ENCODE peak calls at places on chromosome 15, in four cellular contexts. One of them, this sample, is unnamed.

GRCh38 chr15:50059203-50059772 is 59.7 kb downstream of the ATP8B4 start:
- DNase-seq in stomach: no peak
- DNase-seq in CD4-positive, CD25-positive, alpha-beta regulatory T cell: no peak
- DNase-seq in activated CD4-positive, alpha-beta memory T cell treated with anti-CD3 and anti-CD28 coated beads, Interleukin-2, amount 10 ng/mL, durations not matched to agents 7 days and 5 days: no peak
- DNase-seq in this sample: no peak

GRCh38 chr15:45120081-45120972 is 6.2 kb downstream of the DUOXA2 start:
- DNase-seq in stomach: no peak
- DNase-seq in CD4-positive, CD25-positive, alpha-beta regulatory T cell: no peak
- DNase-seq in activated CD4-positive, alpha-beta memory T cell treated with anti-CD3 and anti-CD28 coated beads, Interleukin-2, amount 10 ng/mL, durations not matched to agents 7 days and 5 days: no peak
- DNase-seq in this sample: no peak

GRCh38 chr15:73887481-73887880 is 14.1 kb downstream of the TBC1D21 start:
- DNase-seq in stomach: no peak
- DNase-seq in CD4-positive, CD25-positive, alpha-beta regulatory T cell: no peak
- DNase-seq in activated CD4-positive, alpha-beta memory T cell treated with anti-CD3 and anti-CD28 coated beads, Interleukin-2, amount 10 ng/mL, durations not matched to agents 7 days and 5 days: no peak
- DNase-seq in this sample: no peak

GRCh38 chr15:64934023-64934422 is 22.3 kb downstream of the ANKDD1A start:
- DNase-seq in stomach: no peak
- DNase-seq in CD4-positive, CD25-positive, alpha-beta regulatory T cell: no peak
- DNase-seq in activated CD4-positive, alpha-beta memory T cell treated with anti-CD3 and anti-CD28 coated beads, Interleukin-2, amount 10 ng/mL, durations not matched to agents 7 days and 5 days: no peak
- DNase-seq in this sample: no peak

GRCh38 chr15:96360581-96361308 is 30.2 kb downstream of the NR2F2 start:
- DNase-seq in stomach: peak; percentile 49
- DNase-seq in CD4-positive, CD25-positive, alpha-beta regulatory T cell: no peak
- DNase-seq in activated CD4-positive, alpha-beta memory T cell treated with anti-CD3 and anti-CD28 coated beads, Interleukin-2, amount 10 ng/mL, durations not matched to agents 7 days and 5 days: no peak
- DNase-seq in this sample: no peak

GRCh38 chr15:29750754-29751153 is 71.5 kb downstream of the TJP1 start:
- DNase-seq in stomach: no peak
- DNase-seq in CD4-positive, CD25-positive, alpha-beta regulatory T cell: no peak
- DNase-seq in activated CD4-positive, alpha-beta memory T cell treated with anti-CD3 and anti-CD28 coated beads, Interleukin-2, amount 10 ng/mL, durations not matched to agents 7 days and 5 days: no peak
- DNase-seq in this sample: no peak

GRCh38 chr15:29674661-29675533 is 147.4 kb downstream of the TJP1 start:
- DNase-seq in stomach: peak; percentile 85
- DNase-seq in CD4-positive, CD25-positive, alpha-beta regulatory T cell: no peak
- DNase-seq in activated CD4-positive, alpha-beta memory T cell treated with anti-CD3 and anti-CD28 coated beads, Interleukin-2, amount 10 ng/mL, durations not matched to agents 7 days and 5 days: no peak
- DNase-seq in this sample: peak; percentile 96

GRCh38 chr15:70098461-70099166 is 897 bp upstream of the TLE3 start:
- DNase-seq in stomach: peak; percentile 67
- DNase-seq in CD4-positive, CD25-positive, alpha-beta regulatory T cell: peak; percentile 36
- DNase-seq in activated CD4-positive, alpha-beta memory T cell treated with anti-CD3 and anti-CD28 coated beads, Interleukin-2, amount 10 ng/mL, durations not matched to agents 7 days and 5 days: peak; percentile 36
- DNase-seq in this sample: peak; percentile 54

GRCh38 chr15:31869640-31870335 is 160.5 kb upstream of the CHRNA7 start:
- DNase-seq in stomach: no peak
- DNase-seq in CD4-positive, CD25-positive, alpha-beta regulatory T cell: no peak
- DNase-seq in activated CD4-positive, alpha-beta memory T cell treated with anti-CD3 and anti-CD28 coated beads, Interleukin-2, amount 10 ng/mL, durations not matched to agents 7 days and 5 days: no peak
- DNase-seq in this sample: no peak

GRCh38 chr15:47965297-47965696 is 155.5 kb upstream of the SLC24A5 start:
- DNase-seq in stomach: no peak
- DNase-seq in CD4-positive, CD25-positive, alpha-beta regulatory T cell: no peak
- DNase-seq in activated CD4-positive, alpha-beta memory T cell treated with anti-CD3 and anti-CD28 coated beads, Interleukin-2, amount 10 ng/mL, durations not matched to agents 7 days and 5 days: no peak
- DNase-seq in this sample: no peak

GRCh38 chr15:66842710-66843441 is 140.8 kb downstream of the SMAD6 start:
- DNase-seq in stomach: peak; percentile 75
- DNase-seq in CD4-positive, CD25-positive, alpha-beta regulatory T cell: no peak
- DNase-seq in activated CD4-positive, alpha-beta memory T cell treated with anti-CD3 and anti-CD28 coated beads, Interleukin-2, amount 10 ng/mL, durations not matched to agents 7 days and 5 days: no peak
- DNase-seq in this sample: peak; percentile 67

GRCh38 chr15:57133127-57133968 is 214.9 kb downstream of the TCF12 start:
- DNase-seq in stomach: no peak
- DNase-seq in CD4-positive, CD25-positive, alpha-beta regulatory T cell: no peak
- DNase-seq in activated CD4-positive, alpha-beta memory T cell treated with anti-CD3 and anti-CD28 coated beads, Interleukin-2, amount 10 ng/mL, durations not matched to agents 7 days and 5 days: no peak
- DNase-seq in this sample: no peak

GRCh38 chr15:85706779-85707518 is 87.8 kb downstream of the KLHL25 start:
- DNase-seq in stomach: no peak
- DNase-seq in CD4-positive, CD25-positive, alpha-beta regulatory T cell: peak; percentile 26
- DNase-seq in activated CD4-positive, alpha-beta memory T cell treated with anti-CD3 and anti-CD28 coated beads, Interleukin-2, amount 10 ng/mL, durations not matched to agents 7 days and 5 days: peak; percentile 49
- DNase-seq in this sample: no peak

GRCh38 chr15:71198846-71199245 is 83.6 kb downstream of the THSD4 start:
- DNase-seq in stomach: no peak
- DNase-seq in CD4-positive, CD25-positive, alpha-beta regulatory T cell: no peak
- DNase-seq in activated CD4-positive, alpha-beta memory T cell treated with anti-CD3 and anti-CD28 coated beads, Interleukin-2, amount 10 ng/mL, durations not matched to agents 7 days and 5 days: no peak
- DNase-seq in this sample: no peak

GRCh38 chr15:52523192-52523591 is 5.5 kb downstream of the MYO5A start:
- DNase-seq in stomach: no peak
- DNase-seq in CD4-positive, CD25-positive, alpha-beta regulatory T cell: no peak
- DNase-seq in activated CD4-positive, alpha-beta memory T cell treated with anti-CD3 and anti-CD28 coated beads, Interleukin-2, amount 10 ng/mL, durations not matched to agents 7 days and 5 days: no peak
- DNase-seq in this sample: no peak

GRCh38 chr15:32824777-32825176 is 107.0 kb downstream of the GREM1 start:
- DNase-seq in stomach: no peak
- DNase-seq in CD4-positive, CD25-positive, alpha-beta regulatory T cell: no peak
- DNase-seq in activated CD4-positive, alpha-beta memory T cell treated with anti-CD3 and anti-CD28 coated beads, Interleukin-2, amount 10 ng/mL, durations not matched to agents 7 days and 5 days: no peak
- DNase-seq in this sample: peak; percentile 80

GRCh38 chr15:54594115-54594514 is 602.6 kb downstream of the RSL24D1 start:
- DNase-seq in stomach: no peak
- DNase-seq in CD4-positive, CD25-positive, alpha-beta regulatory T cell: no peak
- DNase-seq in activated CD4-positive, alpha-beta memory T cell treated with anti-CD3 and anti-CD28 coated beads, Interleukin-2, amount 10 ng/mL, durations not matched to agents 7 days and 5 days: no peak
- DNase-seq in this sample: no peak

GRCh38 chr15:101539930-101540329 is 50.4 kb upstream of the PCSK6 start:
- DNase-seq in stomach: no peak
- DNase-seq in CD4-positive, CD25-positive, alpha-beta regulatory T cell: no peak
- DNase-seq in activated CD4-positive, alpha-beta memory T cell treated with anti-CD3 and anti-CD28 coated beads, Interleukin-2, amount 10 ng/mL, durations not matched to agents 7 days and 5 days: no peak
- DNase-seq in this sample: no peak

GRCh38 chr15:67085237-67085817 is 19.9 kb downstream of the SMAD3 start:
- DNase-seq in stomach: no peak
- DNase-seq in CD4-positive, CD25-positive, alpha-beta regulatory T cell: no peak
- DNase-seq in activated CD4-positive, alpha-beta memory T cell treated with anti-CD3 and anti-CD28 coated beads, Interleukin-2, amount 10 ng/mL, durations not matched to agents 7 days and 5 days: peak; percentile 74
- DNase-seq in this sample: no peak

GRCh38 chr15:52102468-52102867 is 10.1 kb downstream of the BCL2L10 start:
- DNase-seq in stomach: no peak
- DNase-seq in CD4-positive, CD25-positive, alpha-beta regulatory T cell: no peak
- DNase-seq in activated CD4-positive, alpha-beta memory T cell treated with anti-CD3 and anti-CD28 coated beads, Interleukin-2, amount 10 ng/mL, durations not matched to agents 7 days and 5 days: no peak
- DNase-seq in this sample: peak; percentile 67

GRCh38 chr15:29270169-29270955 is 740 bp upstream of the NSMCE3 start:
- DNase-seq in stomach: no peak
- DNase-seq in CD4-positive, CD25-positive, alpha-beta regulatory T cell: no peak
- DNase-seq in activated CD4-positive, alpha-beta memory T cell treated with anti-CD3 and anti-CD28 coated beads, Interleukin-2, amount 10 ng/mL, durations not matched to agents 7 days and 5 days: peak; percentile 32
- DNase-seq in this sample: no peak

GRCh38 chr15:40932625-40933519 is 3.7 kb downstream of the DLL4 start:
- DNase-seq in stomach: no peak
- DNase-seq in CD4-positive, CD25-positive, alpha-beta regulatory T cell: no peak
- DNase-seq in activated CD4-positive, alpha-beta memory T cell treated with anti-CD3 and anti-CD28 coated beads, Interleukin-2, amount 10 ng/mL, durations not matched to agents 7 days and 5 days: no peak
- DNase-seq in this sample: no peak

GRCh38 chr15:93253656-93254055 is 164.6 kb upstream of the RGMA start:
- DNase-seq in stomach: no peak
- DNase-seq in CD4-positive, CD25-positive, alpha-beta regulatory T cell: no peak
- DNase-seq in activated CD4-positive, alpha-beta memory T cell treated with anti-CD3 and anti-CD28 coated beads, Interleukin-2, amount 10 ng/mL, durations not matched to agents 7 days and 5 days: no peak
- DNase-seq in this sample: no peak

GRCh38 chr15:78944202-78944625 is 632 bp downstream of the CTSH start:
- DNase-seq in stomach: peak; percentile 38
- DNase-seq in CD4-positive, CD25-positive, alpha-beta regulatory T cell: no peak
- DNase-seq in activated CD4-positive, alpha-beta memory T cell treated with anti-CD3 and anti-CD28 coated beads, Interleukin-2, amount 10 ng/mL, durations not matched to agents 7 days and 5 days: no peak
- DNase-seq in this sample: no peak

GRCh38 chr15:35674873-35675781 is 129.2 kb upstream of the DPH6 start:
- DNase-seq in stomach: no peak
- DNase-seq in CD4-positive, CD25-positive, alpha-beta regulatory T cell: no peak
- DNase-seq in activated CD4-positive, alpha-beta memory T cell treated with anti-CD3 and anti-CD28 coated beads, Interleukin-2, amount 10 ng/mL, durations not matched to agents 7 days and 5 days: no peak
- DNase-seq in this sample: no peak

GRCh38 chr15:37135225-37135624 is 34.9 kb upstream of the MEIS2 start:
- DNase-seq in stomach: no peak
- DNase-seq in CD4-positive, CD25-positive, alpha-beta regulatory T cell: no peak
- DNase-seq in activated CD4-positive, alpha-beta memory T cell treated with anti-CD3 and anti-CD28 coated beads, Interleukin-2, amount 10 ng/mL, durations not matched to agents 7 days and 5 days: no peak
- DNase-seq in this sample: no peak

GRCh38 chr15:73359653-73360052 is 9.1 kb downstream of the HCN4 start:
- DNase-seq in stomach: no peak
- DNase-seq in CD4-positive, CD25-positive, alpha-beta regulatory T cell: no peak
- DNase-seq in activated CD4-positive, alpha-beta memory T cell treated with anti-CD3 and anti-CD28 coated beads, Interleukin-2, amount 10 ng/mL, durations not matched to agents 7 days and 5 days: no peak
- DNase-seq in this sample: no peak

GRCh38 chr15:95557226-95558046 is 773.1 kb upstream of the NR2F2 start:
- DNase-seq in stomach: no peak
- DNase-seq in CD4-positive, CD25-positive, alpha-beta regulatory T cell: no peak
- DNase-seq in activated CD4-positive, alpha-beta memory T cell treated with anti-CD3 and anti-CD28 coated beads, Interleukin-2, amount 10 ng/mL, durations not matched to agents 7 days and 5 days: no peak
- DNase-seq in this sample: peak; percentile 55

GRCh38 chr15:81002254-81003022 is 1.7 kb downstream of the TLNRD1 start:
- DNase-seq in stomach: no peak
- DNase-seq in CD4-positive, CD25-positive, alpha-beta regulatory T cell: no peak
- DNase-seq in activated CD4-positive, alpha-beta memory T cell treated with anti-CD3 and anti-CD28 coated beads, Interleukin-2, amount 10 ng/mL, durations not matched to agents 7 days and 5 days: no peak
- DNase-seq in this sample: no peak

GRCh38 chr15:90232196-90232595 is 1.5 kb downstream of the CIB1 start:
- DNase-seq in stomach: no peak
- DNase-seq in CD4-positive, CD25-positive, alpha-beta regulatory T cell: no peak
- DNase-seq in activated CD4-positive, alpha-beta memory T cell treated with anti-CD3 and anti-CD28 coated beads, Interleukin-2, amount 10 ng/mL, durations not matched to agents 7 days and 5 days: no peak
- DNase-seq in this sample: no peak

GRCh38 chr15:50134524-50135024 is 15.5 kb upstream of the ATP8B4 start:
- DNase-seq in stomach: no peak
- DNase-seq in CD4-positive, CD25-positive, alpha-beta regulatory T cell: no peak
- DNase-seq in activated CD4-positive, alpha-beta memory T cell treated with anti-CD3 and anti-CD28 coated beads, Interleukin-2, amount 10 ng/mL, durations not matched to agents 7 days and 5 days: no peak
- DNase-seq in this sample: peak; percentile 80

GRCh38 chr15:48371961-48372360 is 40.7 kb downstream of the DUT start:
- DNase-seq in stomach: no peak
- DNase-seq in CD4-positive, CD25-positive, alpha-beta regulatory T cell: no peak
- DNase-seq in activated CD4-positive, alpha-beta memory T cell treated with anti-CD3 and anti-CD28 coated beads, Interleukin-2, amount 10 ng/mL, durations not matched to agents 7 days and 5 days: no peak
- DNase-seq in this sample: no peak

GRCh38 chr15:31265871-31266711 is 60.5 kb upstream of the KLF13 start:
- DNase-seq in stomach: peak; percentile 59
- DNase-seq in CD4-positive, CD25-positive, alpha-beta regulatory T cell: peak; percentile 44
- DNase-seq in activated CD4-positive, alpha-beta memory T cell treated with anti-CD3 and anti-CD28 coated beads, Interleukin-2, amount 10 ng/mL, durations not matched to agents 7 days and 5 days: peak; percentile 82
- DNase-seq in this sample: no peak

GRCh38 chr15:69443032-69443611 is 9.5 kb upstream of the RPLP1 start:
- DNase-seq in stomach: no peak
- DNase-seq in CD4-positive, CD25-positive, alpha-beta regulatory T cell: no peak
- DNase-seq in activated CD4-positive, alpha-beta memory T cell treated with anti-CD3 and anti-CD28 coated beads, Interleukin-2, amount 10 ng/mL, durations not matched to agents 7 days and 5 days: no peak
- DNase-seq in this sample: no peak

GRCh38 chr15:43915820-43916660 is 89.2 kb downstream of the WDR76 start:
- DNase-seq in stomach: no peak
- DNase-seq in CD4-positive, CD25-positive, alpha-beta regulatory T cell: no peak
- DNase-seq in activated CD4-positive, alpha-beta memory T cell treated with anti-CD3 and anti-CD28 coated beads, Interleukin-2, amount 10 ng/mL, durations not matched to agents 7 days and 5 days: no peak
- DNase-seq in this sample: no peak

GRCh38 chr15:100973351-100974034 is 54.3 kb downstream of the LRRK1 start:
- DNase-seq in stomach: no peak
- DNase-seq in CD4-positive, CD25-positive, alpha-beta regulatory T cell: no peak
- DNase-seq in activated CD4-positive, alpha-beta memory T cell treated with anti-CD3 and anti-CD28 coated beads, Interleukin-2, amount 10 ng/mL, durations not matched to agents 7 days and 5 days: no peak
- DNase-seq in this sample: no peak

GRCh38 chr15:60179786-60180391 is 175.8 kb downstream of the FOXB1 start:
- DNase-seq in stomach: no peak
- DNase-seq in CD4-positive, CD25-positive, alpha-beta regulatory T cell: no peak
- DNase-seq in activated CD4-positive, alpha-beta memory T cell treated with anti-CD3 and anti-CD28 coated beads, Interleukin-2, amount 10 ng/mL, durations not matched to agents 7 days and 5 days: peak; percentile 35
- DNase-seq in this sample: peak; percentile 50

GRCh38 chr15:27990411-27991338 is 108.4 kb downstream of the OCA2 start:
- DNase-seq in stomach: no peak
- DNase-seq in CD4-positive, CD25-positive, alpha-beta regulatory T cell: no peak
- DNase-seq in activated CD4-positive, alpha-beta memory T cell treated with anti-CD3 and anti-CD28 coated beads, Interleukin-2, amount 10 ng/mL, durations not matched to agents 7 days and 5 days: no peak
- DNase-seq in this sample: no peak

GRCh38 chr15:80204231-80204630 is 47.8 kb downstream of the CTXND1 start:
- DNase-seq in stomach: no peak
- DNase-seq in CD4-positive, CD25-positive, alpha-beta regulatory T cell: no peak
- DNase-seq in activated CD4-positive, alpha-beta memory T cell treated with anti-CD3 and anti-CD28 coated beads, Interleukin-2, amount 10 ng/mL, durations not matched to agents 7 days and 5 days: no peak
- DNase-seq in this sample: no peak

GRCh38 chr15:84846269-84846668 is 29.1 kb downstream of the ALPK3 start:
- DNase-seq in stomach: no peak
- DNase-seq in CD4-positive, CD25-positive, alpha-beta regulatory T cell: no peak
- DNase-seq in activated CD4-positive, alpha-beta memory T cell treated with anti-CD3 and anti-CD28 coated beads, Interleukin-2, amount 10 ng/mL, durations not matched to agents 7 days and 5 days: no peak
- DNase-seq in this sample: no peak